ENCODE peak calls at places on chromosomes 13 and 19, in ten cellular contexts. Q is transverse colon; O is cardiac muscle cell; L is stimulated activated effector memory CD8-positive, alpha-beta T cell treated with anti-CD3 and anti-CD28 coated beads, Interleukin-12 subunit alpha, Interleukin-12 subunit beta, amount 100 ng/mL, for 72 hours; N is DMS 273 treated with DMSO at 0.1 percent for 48 hours; M is effector CD4-positive, alpha-beta T cell; J is aorta; G is foreskin melanocyte; S is EL; T is mucosa of gallbladder. D is an unnamed sample.

GRCh38 chr19:55537741-55538111 is 793 bp upstream of the SBK2 start:
- DNase-seq in O (no peak), J (no peak), Q (no peak), G (no peak), M (no peak), T (no peak), L (no peak), S (peak; percentile 84), N (no peak), D (no peak)

GRCh38 chr19:47203254-47203653 is 27.7 kb downstream of the BBC3 start:
- DNase-seq in Q (no peak), J (no peak), O (no peak), N (no peak), T (no peak), G (no peak), S (no peak), M (no peak), L (no peak), D (no peak)

GRCh38 chr19:15108845-15109767 is 1.9 kb downstream of the SYDE1 start:
- DNase-seq in G (no peak), J (peak; percentile 47), T (no peak), O (no peak), Q (no peak), M (no peak), L (no peak), S (no peak), N (no peak), D (no peak)

GRCh38 chr13:22506286-22506685 is 674.5 kb upstream of the SGCG start:
- DNase-seq in J (no peak), N (no peak), S (no peak), T (peak; percentile 14), L (no peak), O (peak; percentile 8), M (no peak), G (no peak), Q (no peak), D (no peak)

GRCh38 chr13:20492641-20493040 is 33.0 kb downstream of the CRYL1 start:
- DNase-seq in G (no peak), L (peak; percentile 77), N (no peak), M (peak; percentile 23), T (no peak), J (no peak), S (peak; percentile 52), Q (peak; percentile 30), O (peak; percentile 21), D (no peak)

GRCh38 chr19:5628470-5628869 is 5.6 kb downstream of the SAFB start:
- DNase-seq in O (no peak), J (no peak), Q (no peak), N (no peak), T (no peak), L (no peak), G (no peak), M (no peak), S (no peak), D (no peak)

GRCh38 chr13:99176309-99177276 is 24.1 kb upstream of the UBAC2 start:
- DNase-seq in N (no peak), M (peak; percentile 76), O (peak; percentile 82), S (peak; percentile 56), T (peak; percentile 70), Q (peak; percentile 81), J (peak; percentile 67), L (peak; percentile 90), G (peak; percentile 22), D (peak; percentile 64)

GRCh38 chr13:24605923-24606372 is 74.3 kb upstream of the ATP12A start:
- DNase-seq in L (no peak), S (peak; percentile 17), N (no peak), M (no peak), J (no peak), G (no peak), T (no peak), O (no peak), Q (no peak), D (no peak)

GRCh38 chr13:60012503-60012902 is 151.2 kb downstream of the DIAPH3 start:
- DNase-seq in J (no peak), O (no peak), G (no peak), S (no peak), T (no peak), L (no peak), N (no peak), M (no peak), Q (peak; percentile 50), D (no peak)

GRCh38 chr13:113900646-113901045 is 36.8 kb upstream of the GAS6 start:
- DNase-seq in J (no peak), S (no peak), G (no peak), N (no peak), M (no peak), L (no peak), O (no peak), Q (no peak), T (no peak), D (no peak)

GRCh38 chr13:44051405-44051804 is 171.7 kb downstream of the LACC1 start:
- DNase-seq in M (no peak), S (no peak), Q (no peak), O (no peak), G (no peak), T (no peak), L (no peak), N (no peak), J (no peak), D (no peak)

GRCh38 chr19:9435279-9436268 is at the start of gene ZNF266:
- DNase-seq in O (peak; percentile 96), M (peak; percentile 92), L (peak; percentile 93), S (peak; percentile 91), T (peak; percentile 92), G (peak; percentile 83), Q (peak; percentile 91), N (peak; percentile 67), J (peak; percentile 93), D (peak; percentile 88)

GRCh38 chr19:19459707-19460251 is 54.3 kb downstream of the GATAD2A start:
- DNase-seq in O (no peak), T (peak; percentile 33), L (peak; percentile 76), J (peak; percentile 69), M (peak; percentile 67), G (peak; percentile 53), Q (peak; percentile 54), N (no peak), S (peak; percentile 84), D (no peak)

GRCh38 chr19:55160128-55160985 is 2.8 kb upstream of the TNNI3 start:
- DNase-seq in J (peak; percentile 82), N (peak; percentile 52), L (peak; percentile 93), Q (peak; percentile 91), G (peak; percentile 78), S (peak; percentile 90), M (peak; percentile 71), O (peak; percentile 92), T (peak; percentile 80), D (peak; percentile 97)

GRCh38 chr19:2186071-2186846 is 22.5 kb downstream of the DOT1L start:
- DNase-seq in M (no peak), Q (peak; percentile 69), T (peak; percentile 62), S (peak; percentile 94), O (peak; percentile 77), N (no peak), L (no peak), J (peak; percentile 94), G (no peak), D (no peak)